ENCODE peak calls at places on chromosomes 6 and 20, in five cellular contexts. One of them, this sample, is unnamed.

GRCh38 chr6:29757701-29758293 is 34.6 kb downstream of the HLA-F start:
- DNase-seq in CD4-positive, CD25-positive, alpha-beta regulatory T cell: no peak
- DNase-seq in heart left ventricle: no peak
- DNase-seq in epithelial cell of esophagus: no peak
- DNase-seq in ovary: no peak
- DNase-seq in this sample: no peak

GRCh38 chr20:39036851-39037250 is 74.7 kb downstream of the DHX35 start:
- DNase-seq in CD4-positive, CD25-positive, alpha-beta regulatory T cell: no peak
- DNase-seq in heart left ventricle: no peak
- DNase-seq in epithelial cell of esophagus: no peak
- DNase-seq in ovary: no peak
- DNase-seq in this sample: no peak

GRCh38 chr6:28816909-28817807 is 106.6 kb downstream of the TRIM27 start:
- DNase-seq in CD4-positive, CD25-positive, alpha-beta regulatory T cell: no peak
- DNase-seq in heart left ventricle: no peak
- DNase-seq in epithelial cell of esophagus: peak; percentile 82
- DNase-seq in ovary: no peak
- DNase-seq in this sample: peak; percentile 47

GRCh38 chr6:36180126-36180525 is 16.4 kb upstream of the BRPF3 start:
- DNase-seq in CD4-positive, CD25-positive, alpha-beta regulatory T cell: no peak
- DNase-seq in heart left ventricle: no peak
- DNase-seq in epithelial cell of esophagus: no peak
- DNase-seq in ovary: no peak
- DNase-seq in this sample: no peak

GRCh38 chr20:19083136-19083621 is 129.3 kb upstream of the SLC24A3 start:
- DNase-seq in CD4-positive, CD25-positive, alpha-beta regulatory T cell: no peak
- DNase-seq in heart left ventricle: no peak
- DNase-seq in epithelial cell of esophagus: no peak
- DNase-seq in ovary: no peak
- DNase-seq in this sample: no peak

GRCh38 chr6:78861509-78861908 is 5.8 kb upstream of the IRAK1BP1 start:
- DNase-seq in CD4-positive, CD25-positive, alpha-beta regulatory T cell: no peak
- DNase-seq in heart left ventricle: no peak
- DNase-seq in epithelial cell of esophagus: peak; percentile 8
- DNase-seq in ovary: no peak
- DNase-seq in this sample: no peak

GRCh38 chr6:49607391-49607982 is 29.2 kb downstream of the RHAG start:
- DNase-seq in CD4-positive, CD25-positive, alpha-beta regulatory T cell: no peak
- DNase-seq in heart left ventricle: no peak
- DNase-seq in epithelial cell of esophagus: peak; percentile 70
- DNase-seq in ovary: no peak
- DNase-seq in this sample: no peak

GRCh38 chr6:26532699-26533523 is 5.3 kb upstream of the HMGN4 start:
- DNase-seq in CD4-positive, CD25-positive, alpha-beta regulatory T cell: peak; percentile 87
- DNase-seq in heart left ventricle: peak; percentile 81
- DNase-seq in epithelial cell of esophagus: peak; percentile 83
- DNase-seq in ovary: peak; percentile 87
- DNase-seq in this sample: peak; percentile 80

DNA sequence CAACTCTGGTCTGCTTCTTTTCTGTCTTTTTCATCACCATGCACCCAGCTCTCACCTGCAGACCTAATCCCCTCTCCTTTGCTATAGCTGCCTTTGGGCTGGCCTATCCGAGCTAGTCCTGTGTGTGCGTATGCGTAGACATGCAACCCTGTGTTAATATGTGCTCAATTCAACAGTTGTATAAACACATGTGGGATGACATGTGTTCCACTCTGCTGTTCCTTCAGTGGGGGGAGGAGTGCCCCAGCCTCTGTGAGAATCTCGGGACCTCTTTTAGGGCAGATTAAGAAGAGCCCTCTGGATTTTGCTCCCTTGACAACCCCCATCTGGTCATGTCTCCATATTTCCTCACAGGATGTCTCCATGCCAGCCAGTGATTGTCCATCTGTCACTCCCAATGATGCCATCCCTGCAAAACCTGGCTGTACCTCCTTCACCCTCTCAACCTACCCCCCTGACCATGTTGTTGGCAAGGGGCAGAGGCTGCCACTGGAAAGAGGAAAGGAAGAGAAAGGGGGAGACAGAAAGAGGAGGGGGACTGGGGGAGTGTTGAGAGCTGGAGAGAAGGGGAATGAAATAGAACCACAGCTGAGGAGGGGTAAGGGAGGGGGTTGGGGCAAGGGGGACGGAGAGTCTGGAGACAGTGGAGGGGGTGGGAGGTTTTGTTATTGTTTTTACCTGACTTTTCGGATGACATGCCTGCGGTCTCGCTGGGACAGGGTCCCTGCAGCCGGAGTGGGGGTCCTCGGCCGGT is 431 bp downstream of the PRRT1 start:
- DNase-seq in CD4-positive, CD25-positive, alpha-beta regulatory T cell: no peak
- DNase-seq in heart left ventricle: no peak
- DNase-seq in epithelial cell of esophagus: no peak
- DNase-seq in ovary: no peak
- DNase-seq in this sample: peak; percentile 76
- H3K4me3 ChIP-seq in CD4-positive, CD25-positive, alpha-beta regulatory T cell: no peak overlapping the region
- H3K4me3 ChIP-seq in heart left ventricle: no peak overlapping the region
- H3K4me3 ChIP-seq in epithelial cell of esophagus: no peak overlapping the region
- H3K4me3 ChIP-seq in ovary: peak overlapping the region; percentile 51
- H3K4me3 ChIP-seq in this sample: peak overlapping the region; percentile 80

GRCh38 chr6:157760137-157760536 is 62.9 kb upstream of the SNX9 start:
- DNase-seq in CD4-positive, CD25-positive, alpha-beta regulatory T cell: no peak
- DNase-seq in heart left ventricle: no peak
- DNase-seq in epithelial cell of esophagus: no peak
- DNase-seq in ovary: no peak
- DNase-seq in this sample: no peak

GRCh38 chr6:157759028-157759427 is 64.0 kb upstream of the SNX9 start:
- DNase-seq in CD4-positive, CD25-positive, alpha-beta regulatory T cell: no peak
- DNase-seq in heart left ventricle: no peak
- DNase-seq in epithelial cell of esophagus: peak; percentile 24
- DNase-seq in ovary: no peak
- DNase-seq in this sample: no peak

GRCh38 chr6:157761926-157762325 is 61.1 kb upstream of the SNX9 start:
- DNase-seq in CD4-positive, CD25-positive, alpha-beta regulatory T cell: no peak
- DNase-seq in heart left ventricle: no peak
- DNase-seq in epithelial cell of esophagus: no peak
- DNase-seq in ovary: no peak
- DNase-seq in this sample: no peak

GRCh38 chr6:157761331-157761921 is 61.6 kb upstream of the SNX9 start:
- DNase-seq in CD4-positive, CD25-positive, alpha-beta regulatory T cell: peak; percentile 68
- DNase-seq in heart left ventricle: no peak
- DNase-seq in epithelial cell of esophagus: peak; percentile 68
- DNase-seq in ovary: no peak
- DNase-seq in this sample: no peak

DNA sequence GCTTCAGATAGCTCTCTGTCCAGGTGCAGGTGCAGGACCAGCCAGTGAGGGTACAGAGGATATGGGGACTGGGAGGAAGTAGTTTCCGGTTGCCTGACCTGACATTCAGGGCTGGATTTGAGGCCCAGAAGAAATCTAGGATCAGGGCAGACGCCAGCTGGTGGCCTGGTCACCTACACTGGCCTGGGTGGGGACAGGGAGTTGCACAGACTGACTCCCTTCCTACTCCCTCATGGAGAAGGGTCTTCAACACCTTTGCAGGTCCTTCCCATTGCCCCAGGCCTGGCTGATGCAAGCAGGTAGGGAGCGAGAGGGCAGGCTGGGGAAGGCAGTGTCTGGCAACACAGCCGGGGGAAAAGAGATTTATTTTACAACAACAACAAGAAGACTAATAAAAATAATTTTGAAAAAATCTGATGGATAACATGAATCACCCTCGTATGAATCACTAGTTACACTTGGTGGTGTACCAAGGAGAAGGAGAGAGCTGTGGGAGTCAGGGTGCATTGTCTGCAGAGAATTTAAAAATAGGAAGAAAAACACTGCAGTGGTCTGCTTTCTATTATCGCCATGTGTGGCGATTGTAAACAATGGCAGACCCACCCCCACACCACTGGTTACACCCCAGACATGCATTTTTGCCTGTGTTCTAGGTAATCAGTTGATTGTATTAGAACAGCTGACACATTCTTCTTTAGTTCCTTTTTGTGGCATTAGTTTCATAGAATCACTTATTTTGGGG is 62.3 kb upstream of the SNX9 start:
- DNase-seq in CD4-positive, CD25-positive, alpha-beta regulatory T cell: no peak
- DNase-seq in heart left ventricle: no peak
- DNase-seq in epithelial cell of esophagus: peak; percentile 68
- DNase-seq in ovary: no peak
- DNase-seq in this sample: no peak
- H3K4me3 ChIP-seq in CD4-positive, CD25-positive, alpha-beta regulatory T cell: peak overlapping the region; percentile 30
- H3K4me3 ChIP-seq in heart left ventricle: no peak overlapping the region
- H3K4me3 ChIP-seq in epithelial cell of esophagus: no peak overlapping the region
- H3K4me3 ChIP-seq in ovary: no peak overlapping the region
- H3K4me3 ChIP-seq in this sample: no peak overlapping the region

DNA sequence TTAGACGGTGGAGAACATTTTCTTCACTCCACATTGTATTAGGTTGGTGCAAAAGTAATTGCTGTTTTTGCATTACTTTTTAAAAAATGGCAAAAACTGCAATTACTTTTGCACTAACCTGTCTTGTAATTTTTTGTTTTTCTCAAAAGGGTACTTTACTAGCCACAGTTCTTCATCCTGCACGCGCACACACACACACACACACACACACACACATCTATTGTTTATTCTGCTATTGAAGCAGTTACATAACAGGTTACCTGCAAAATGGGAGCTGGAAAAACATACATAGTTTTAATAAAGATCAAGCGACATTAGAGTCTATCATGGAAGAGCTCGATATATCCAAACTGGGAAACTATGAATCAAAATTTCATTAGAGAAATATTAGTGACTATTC is 235.2 kb downstream of the SIM1 start:
- DNase-seq in CD4-positive, CD25-positive, alpha-beta regulatory T cell: no peak
- DNase-seq in heart left ventricle: no peak
- DNase-seq in epithelial cell of esophagus: peak; percentile 13
- DNase-seq in ovary: no peak
- DNase-seq in this sample: no peak
- H3K4me3 ChIP-seq in CD4-positive, CD25-positive, alpha-beta regulatory T cell: no peak overlapping the region
- H3K4me3 ChIP-seq in heart left ventricle: no peak overlapping the region
- H3K4me3 ChIP-seq in epithelial cell of esophagus: no peak overlapping the region
- H3K4me3 ChIP-seq in ovary: no peak overlapping the region
- H3K4me3 ChIP-seq in this sample: no peak overlapping the region

DNA sequence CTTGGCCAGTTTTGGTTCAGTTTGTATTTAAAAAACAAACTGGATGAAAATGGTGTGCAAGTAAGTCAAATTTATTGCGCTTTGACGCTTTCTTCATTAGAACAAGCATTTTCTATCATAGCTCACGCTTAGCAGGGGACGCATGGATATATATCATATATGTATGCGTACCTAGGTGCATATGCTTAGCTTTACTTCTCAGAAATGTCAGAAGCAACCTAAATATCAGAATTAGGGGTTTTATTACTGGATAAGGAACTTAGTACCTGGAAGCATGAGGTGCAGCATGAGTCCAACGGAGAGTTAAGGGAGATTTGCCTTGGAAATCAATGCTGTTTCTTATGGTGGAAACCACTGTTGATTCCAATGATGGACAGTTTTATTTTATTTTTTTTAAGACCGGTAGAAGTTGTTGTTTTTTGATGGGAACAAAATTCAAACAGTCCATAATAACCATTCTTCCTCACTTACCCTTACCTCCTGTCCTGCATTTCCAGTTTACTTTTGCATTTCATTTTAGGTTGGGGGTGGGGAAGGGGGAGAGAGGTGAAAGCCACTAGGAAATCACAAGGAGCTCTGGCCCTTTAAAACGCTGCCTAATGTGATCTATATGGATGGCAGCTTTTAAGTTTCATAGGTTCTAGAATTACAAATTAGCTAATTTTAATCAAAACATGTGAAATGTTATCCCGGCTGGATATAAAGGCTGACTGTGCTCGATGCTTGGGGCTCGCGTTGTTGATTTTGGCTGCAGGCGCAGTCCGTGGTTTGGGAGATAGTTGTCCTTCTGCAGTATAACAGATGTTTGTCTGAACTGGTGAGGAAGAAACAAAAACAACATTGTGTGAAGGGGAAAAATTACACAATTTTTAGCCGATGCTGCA is 2.1 kb downstream of the SOBP start:
- DNase-seq in CD4-positive, CD25-positive, alpha-beta regulatory T cell: no peak
- DNase-seq in heart left ventricle: peak; percentile 47
- DNase-seq in epithelial cell of esophagus: no peak
- DNase-seq in ovary: peak; percentile 33
- DNase-seq in this sample: no peak
- H3K4me3 ChIP-seq in CD4-positive, CD25-positive, alpha-beta regulatory T cell: no peak overlapping the region
- H3K4me3 ChIP-seq in heart left ventricle: peak overlapping the region; percentile 65
- H3K4me3 ChIP-seq in epithelial cell of esophagus: no peak overlapping the region
- H3K4me3 ChIP-seq in ovary: peak overlapping the region; percentile 65
- H3K4me3 ChIP-seq in this sample: no peak overlapping the region

DNA sequence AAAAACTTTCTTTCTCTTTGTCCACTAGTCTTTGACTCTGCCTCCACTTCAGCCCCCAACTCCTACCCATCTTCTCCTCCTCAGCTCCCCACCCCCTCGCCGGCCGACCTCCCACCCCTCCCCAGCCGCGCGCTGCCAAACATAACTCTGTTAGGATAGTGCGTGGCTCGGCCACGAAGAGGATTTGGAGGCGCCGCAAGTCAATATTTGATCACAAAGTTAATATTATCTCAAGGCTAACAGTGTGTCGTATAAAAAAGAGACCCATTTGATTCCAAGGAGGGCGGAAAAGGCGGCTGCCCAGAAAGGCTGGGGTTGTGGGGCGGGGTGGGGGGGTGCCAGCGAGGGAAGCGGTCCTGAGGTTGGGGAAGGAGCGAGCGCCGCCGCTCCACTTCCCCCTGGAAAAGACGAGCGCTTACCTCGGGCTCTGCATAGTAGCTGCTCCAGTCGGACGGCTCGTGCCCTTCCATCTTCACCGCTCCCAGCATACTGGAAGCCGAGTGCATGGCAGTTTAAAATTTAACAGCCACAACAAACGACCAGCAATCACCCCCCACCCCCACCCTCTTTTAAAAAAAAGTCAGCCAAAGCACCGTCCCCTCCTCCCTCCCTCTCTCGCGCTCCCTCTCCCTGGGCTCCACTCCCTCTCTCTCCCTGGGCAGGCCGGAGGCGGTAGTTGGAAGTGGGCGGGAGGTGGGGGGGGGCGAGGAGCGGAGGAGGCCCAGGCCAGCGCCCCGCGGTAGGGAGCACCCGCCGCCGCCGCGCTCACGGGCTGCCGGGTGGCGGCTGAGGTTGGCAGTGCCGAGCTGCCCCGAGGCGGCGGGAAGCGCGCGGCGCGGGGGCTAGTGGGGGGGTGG is at the start of gene FOXA2:
- DNase-seq in CD4-positive, CD25-positive, alpha-beta regulatory T cell: no peak
- DNase-seq in heart left ventricle: no peak
- DNase-seq in epithelial cell of esophagus: peak; percentile 73
- DNase-seq in ovary: no peak
- DNase-seq in this sample: peak; percentile 87
- H3K4me3 ChIP-seq in CD4-positive, CD25-positive, alpha-beta regulatory T cell: no peak within 1 kb of the TSS
- H3K4me3 ChIP-seq in heart left ventricle: no peak within 1 kb of the TSS
- H3K4me3 ChIP-seq in epithelial cell of esophagus: peak within 1 kb of the TSS; percentile 57
- H3K4me3 ChIP-seq in ovary: peak within 1 kb of the TSS; percentile 7
- H3K4me3 ChIP-seq in this sample: peak within 1 kb of the TSS; percentile 47

GRCh38 chr20:33675127-33675954 is 1.1 kb upstream of the NECAB3 start:
- DNase-seq in CD4-positive, CD25-positive, alpha-beta regulatory T cell: no peak
- DNase-seq in heart left ventricle: no peak
- DNase-seq in epithelial cell of esophagus: no peak
- DNase-seq in ovary: peak; percentile 84
- DNase-seq in this sample: peak; percentile 54
- H3K4me3 ChIP-seq in CD4-positive, CD25-positive, alpha-beta regulatory T cell: no peak overlapping the region
- H3K4me3 ChIP-seq in heart left ventricle: no peak overlapping the region
- H3K4me3 ChIP-seq in epithelial cell of esophagus: peak overlapping the region; percentile 61
- H3K4me3 ChIP-seq in ovary: peak overlapping the region; percentile 77
- H3K4me3 ChIP-seq in this sample: peak overlapping the region; percentile 80

This sample was measured in H7.